ENCODE peak calls at places on chromosomes 16 and 17, in seven cellular contexts. One of them, this sample, is unnamed.

GRCh38 chr17:15479697-15480096 is 12.3 kb upstream of the CDRT4 start:
- DNase-seq in activated CD4-positive, alpha-beta memory T cell treated with anti-CD3 and anti-CD28 coated beads, Interleukin-2, amount 10 ng/mL, durations not matched to agents 7 days and 5 days: no peak
- DNase-seq in AG04450: no peak
- DNase-seq in H54: no peak
- DNase-seq in NCI-H2081: no peak
- DNase-seq in neural progenitor cell: no peak
- DNase-seq in stimulated activated CD8-positive, alpha-beta memory T cell treated with anti-CD3 and anti-CD28 coated beads, Interleukin-12 subunit alpha, Interleukin-12 subunit beta, amount 100 ng/mL, for 4 hours: no peak
- DNase-seq in this sample: no peak

GRCh38 chr17:63433746-63434591 is 12.1 kb downstream of the CYB561 start:
- DNase-seq in activated CD4-positive, alpha-beta memory T cell treated with anti-CD3 and anti-CD28 coated beads, Interleukin-2, amount 10 ng/mL, durations not matched to agents 7 days and 5 days: no peak
- DNase-seq in AG04450: peak; percentile 82
- DNase-seq in H54: peak; percentile 97
- DNase-seq in NCI-H2081: no peak
- DNase-seq in neural progenitor cell: no peak
- DNase-seq in stimulated activated CD8-positive, alpha-beta memory T cell treated with anti-CD3 and anti-CD28 coated beads, Interleukin-12 subunit alpha, Interleukin-12 subunit beta, amount 100 ng/mL, for 4 hours: no peak
- DNase-seq in this sample: no peak

GRCh38 chr17:36934759-36935630 is 2.3 kb upstream of the LHX1 start:
- DNase-seq in activated CD4-positive, alpha-beta memory T cell treated with anti-CD3 and anti-CD28 coated beads, Interleukin-2, amount 10 ng/mL, durations not matched to agents 7 days and 5 days: no peak
- DNase-seq in AG04450: no peak
- DNase-seq in H54: no peak
- DNase-seq in NCI-H2081: no peak
- DNase-seq in neural progenitor cell: peak; percentile 85
- DNase-seq in stimulated activated CD8-positive, alpha-beta memory T cell treated with anti-CD3 and anti-CD28 coated beads, Interleukin-12 subunit alpha, Interleukin-12 subunit beta, amount 100 ng/mL, for 4 hours: no peak
- DNase-seq in this sample: no peak

GRCh38 chr16:56869513-56870270 is 4.7 kb downstream of the SLC12A3 start:
- DNase-seq in activated CD4-positive, alpha-beta memory T cell treated with anti-CD3 and anti-CD28 coated beads, Interleukin-2, amount 10 ng/mL, durations not matched to agents 7 days and 5 days: peak; percentile 58
- DNase-seq in AG04450: no peak
- DNase-seq in H54: peak; percentile 62
- DNase-seq in NCI-H2081: no peak
- DNase-seq in neural progenitor cell: peak; percentile 26
- DNase-seq in stimulated activated CD8-positive, alpha-beta memory T cell treated with anti-CD3 and anti-CD28 coated beads, Interleukin-12 subunit alpha, Interleukin-12 subunit beta, amount 100 ng/mL, for 4 hours: no peak
- DNase-seq in this sample: no peak

GRCh38 chr17:986322-986929 is 6.8 kb upstream of the NXN start:
- DNase-seq in activated CD4-positive, alpha-beta memory T cell treated with anti-CD3 and anti-CD28 coated beads, Interleukin-2, amount 10 ng/mL, durations not matched to agents 7 days and 5 days: no peak
- DNase-seq in AG04450: no peak
- DNase-seq in H54: no peak
- DNase-seq in NCI-H2081: no peak
- DNase-seq in neural progenitor cell: no peak
- DNase-seq in stimulated activated CD8-positive, alpha-beta memory T cell treated with anti-CD3 and anti-CD28 coated beads, Interleukin-12 subunit alpha, Interleukin-12 subunit beta, amount 100 ng/mL, for 4 hours: no peak
- DNase-seq in this sample: no peak

GRCh38 chr16:11296706-11297491 is 15.8 kb upstream of the PRM1 start:
- DNase-seq in activated CD4-positive, alpha-beta memory T cell treated with anti-CD3 and anti-CD28 coated beads, Interleukin-2, amount 10 ng/mL, durations not matched to agents 7 days and 5 days: no peak
- DNase-seq in AG04450: no peak
- DNase-seq in H54: no peak
- DNase-seq in NCI-H2081: no peak
- DNase-seq in neural progenitor cell: no peak
- DNase-seq in stimulated activated CD8-positive, alpha-beta memory T cell treated with anti-CD3 and anti-CD28 coated beads, Interleukin-12 subunit alpha, Interleukin-12 subunit beta, amount 100 ng/mL, for 4 hours: no peak
- DNase-seq in this sample: no peak

GRCh38 chr16:79047337-79047736 is 553.2 kb downstream of the MAF start:
- DNase-seq in activated CD4-positive, alpha-beta memory T cell treated with anti-CD3 and anti-CD28 coated beads, Interleukin-2, amount 10 ng/mL, durations not matched to agents 7 days and 5 days: peak; percentile 29
- DNase-seq in AG04450: no peak
- DNase-seq in H54: no peak
- DNase-seq in NCI-H2081: no peak
- DNase-seq in neural progenitor cell: no peak
- DNase-seq in stimulated activated CD8-positive, alpha-beta memory T cell treated with anti-CD3 and anti-CD28 coated beads, Interleukin-12 subunit alpha, Interleukin-12 subunit beta, amount 100 ng/mL, for 4 hours: no peak
- DNase-seq in this sample: no peak

GRCh38 chr16:75754126-75754525 is 27.8 kb upstream of the CPHXL start:
- DNase-seq in activated CD4-positive, alpha-beta memory T cell treated with anti-CD3 and anti-CD28 coated beads, Interleukin-2, amount 10 ng/mL, durations not matched to agents 7 days and 5 days: no peak
- DNase-seq in AG04450: peak; percentile 15
- DNase-seq in H54: no peak
- DNase-seq in NCI-H2081: no peak
- DNase-seq in neural progenitor cell: no peak
- DNase-seq in stimulated activated CD8-positive, alpha-beta memory T cell treated with anti-CD3 and anti-CD28 coated beads, Interleukin-12 subunit alpha, Interleukin-12 subunit beta, amount 100 ng/mL, for 4 hours: no peak
- DNase-seq in this sample: no peak

GRCh38 chr17:76468634-76469010 is 1.2 kb downstream of the AANAT start:
- DNase-seq in activated CD4-positive, alpha-beta memory T cell treated with anti-CD3 and anti-CD28 coated beads, Interleukin-2, amount 10 ng/mL, durations not matched to agents 7 days and 5 days: no peak
- DNase-seq in AG04450: no peak
- DNase-seq in H54: no peak
- DNase-seq in NCI-H2081: no peak
- DNase-seq in neural progenitor cell: no peak
- DNase-seq in stimulated activated CD8-positive, alpha-beta memory T cell treated with anti-CD3 and anti-CD28 coated beads, Interleukin-12 subunit alpha, Interleukin-12 subunit beta, amount 100 ng/mL, for 4 hours: no peak
- DNase-seq in this sample: no peak

GRCh38 chr16:56415849-56416248 is 9.5 kb downstream of the AMFR start:
- DNase-seq in activated CD4-positive, alpha-beta memory T cell treated with anti-CD3 and anti-CD28 coated beads, Interleukin-2, amount 10 ng/mL, durations not matched to agents 7 days and 5 days: no peak
- DNase-seq in AG04450: no peak
- DNase-seq in H54: no peak
- DNase-seq in NCI-H2081: no peak
- DNase-seq in neural progenitor cell: no peak
- DNase-seq in stimulated activated CD8-positive, alpha-beta memory T cell treated with anti-CD3 and anti-CD28 coated beads, Interleukin-12 subunit alpha, Interleukin-12 subunit beta, amount 100 ng/mL, for 4 hours: no peak
- DNase-seq in this sample: no peak

GRCh38 chr17:33404070-33404770 is 111.1 kb upstream of the ASIC2 start:
- DNase-seq in activated CD4-positive, alpha-beta memory T cell treated with anti-CD3 and anti-CD28 coated beads, Interleukin-2, amount 10 ng/mL, durations not matched to agents 7 days and 5 days: no peak
- DNase-seq in AG04450: no peak
- DNase-seq in H54: no peak
- DNase-seq in NCI-H2081: no peak
- DNase-seq in neural progenitor cell: no peak
- DNase-seq in stimulated activated CD8-positive, alpha-beta memory T cell treated with anti-CD3 and anti-CD28 coated beads, Interleukin-12 subunit alpha, Interleukin-12 subunit beta, amount 100 ng/mL, for 4 hours: no peak
- DNase-seq in this sample: no peak

GRCh38 chr16:68311316-68311620 is 449 bp downstream of the PRMT7 start:
- DNase-seq in activated CD4-positive, alpha-beta memory T cell treated with anti-CD3 and anti-CD28 coated beads, Interleukin-2, amount 10 ng/mL, durations not matched to agents 7 days and 5 days: no peak
- DNase-seq in AG04450: no peak
- DNase-seq in H54: no peak
- DNase-seq in NCI-H2081: no peak
- DNase-seq in neural progenitor cell: no peak
- DNase-seq in stimulated activated CD8-positive, alpha-beta memory T cell treated with anti-CD3 and anti-CD28 coated beads, Interleukin-12 subunit alpha, Interleukin-12 subunit beta, amount 100 ng/mL, for 4 hours: no peak
- DNase-seq in this sample: peak; percentile 38

GRCh38 chr17:48841395-48841831 is 10.6 kb downstream of the CALCOCO2 start:
- DNase-seq in activated CD4-positive, alpha-beta memory T cell treated with anti-CD3 and anti-CD28 coated beads, Interleukin-2, amount 10 ng/mL, durations not matched to agents 7 days and 5 days: peak; percentile 61
- DNase-seq in AG04450: peak; percentile 10
- DNase-seq in H54: no peak
- DNase-seq in NCI-H2081: no peak
- DNase-seq in neural progenitor cell: no peak
- DNase-seq in stimulated activated CD8-positive, alpha-beta memory T cell treated with anti-CD3 and anti-CD28 coated beads, Interleukin-12 subunit alpha, Interleukin-12 subunit beta, amount 100 ng/mL, for 4 hours: no peak
- DNase-seq in this sample: no peak

GRCh38 chr17:28193241-28193640 is 125.8 kb upstream of the TMEM97 start:
- DNase-seq in activated CD4-positive, alpha-beta memory T cell treated with anti-CD3 and anti-CD28 coated beads, Interleukin-2, amount 10 ng/mL, durations not matched to agents 7 days and 5 days: no peak
- DNase-seq in AG04450: no peak
- DNase-seq in H54: no peak
- DNase-seq in NCI-H2081: no peak
- DNase-seq in neural progenitor cell: no peak
- DNase-seq in stimulated activated CD8-positive, alpha-beta memory T cell treated with anti-CD3 and anti-CD28 coated beads, Interleukin-12 subunit alpha, Interleukin-12 subunit beta, amount 100 ng/mL, for 4 hours: no peak
- DNase-seq in this sample: no peak

GRCh38 chr17:21131090-21131616 is 4.4 kb downstream of the DHRS7B start:
- DNase-seq in activated CD4-positive, alpha-beta memory T cell treated with anti-CD3 and anti-CD28 coated beads, Interleukin-2, amount 10 ng/mL, durations not matched to agents 7 days and 5 days: no peak
- DNase-seq in AG04450: no peak
- DNase-seq in H54: no peak
- DNase-seq in NCI-H2081: no peak
- DNase-seq in neural progenitor cell: no peak
- DNase-seq in stimulated activated CD8-positive, alpha-beta memory T cell treated with anti-CD3 and anti-CD28 coated beads, Interleukin-12 subunit alpha, Interleukin-12 subunit beta, amount 100 ng/mL, for 4 hours: no peak
- DNase-seq in this sample: no peak

GRCh38 chr16:83603981-83604570 is 203.7 kb upstream of the HSBP1 start:
- DNase-seq in activated CD4-positive, alpha-beta memory T cell treated with anti-CD3 and anti-CD28 coated beads, Interleukin-2, amount 10 ng/mL, durations not matched to agents 7 days and 5 days: no peak
- DNase-seq in AG04450: no peak
- DNase-seq in H54: no peak
- DNase-seq in NCI-H2081: no peak
- DNase-seq in neural progenitor cell: no peak
- DNase-seq in stimulated activated CD8-positive, alpha-beta memory T cell treated with anti-CD3 and anti-CD28 coated beads, Interleukin-12 subunit alpha, Interleukin-12 subunit beta, amount 100 ng/mL, for 4 hours: no peak
- DNase-seq in this sample: no peak

GRCh38 chr17:55645361-55645760 is 77.3 kb downstream of the TMEM100 start:
- DNase-seq in activated CD4-positive, alpha-beta memory T cell treated with anti-CD3 and anti-CD28 coated beads, Interleukin-2, amount 10 ng/mL, durations not matched to agents 7 days and 5 days: no peak
- DNase-seq in AG04450: no peak
- DNase-seq in H54: no peak
- DNase-seq in NCI-H2081: no peak
- DNase-seq in neural progenitor cell: no peak
- DNase-seq in stimulated activated CD8-positive, alpha-beta memory T cell treated with anti-CD3 and anti-CD28 coated beads, Interleukin-12 subunit alpha, Interleukin-12 subunit beta, amount 100 ng/mL, for 4 hours: no peak
- DNase-seq in this sample: no peak

GRCh38 chr17:2023692-2024571 is 1.2 kb downstream of the RTN4RL1 start:
- DNase-seq in activated CD4-positive, alpha-beta memory T cell treated with anti-CD3 and anti-CD28 coated beads, Interleukin-2, amount 10 ng/mL, durations not matched to agents 7 days and 5 days: peak; percentile 29
- DNase-seq in AG04450: no peak
- DNase-seq in H54: no peak
- DNase-seq in NCI-H2081: no peak
- DNase-seq in neural progenitor cell: peak; percentile 99
- DNase-seq in stimulated activated CD8-positive, alpha-beta memory T cell treated with anti-CD3 and anti-CD28 coated beads, Interleukin-12 subunit alpha, Interleukin-12 subunit beta, amount 100 ng/mL, for 4 hours: no peak
- DNase-seq in this sample: no peak

GRCh38 chr16:54208262-54208661 is 78.3 kb downstream of the IRX3 start:
- DNase-seq in activated CD4-positive, alpha-beta memory T cell treated with anti-CD3 and anti-CD28 coated beads, Interleukin-2, amount 10 ng/mL, durations not matched to agents 7 days and 5 days: no peak
- DNase-seq in AG04450: no peak
- DNase-seq in H54: no peak
- DNase-seq in NCI-H2081: no peak
- DNase-seq in neural progenitor cell: peak; percentile 37
- DNase-seq in stimulated activated CD8-positive, alpha-beta memory T cell treated with anti-CD3 and anti-CD28 coated beads, Interleukin-12 subunit alpha, Interleukin-12 subunit beta, amount 100 ng/mL, for 4 hours: no peak
- DNase-seq in this sample: no peak

GRCh38 chr16:89545831-89546574 is 14.5 kb upstream of the RPL13 start:
- DNase-seq in activated CD4-positive, alpha-beta memory T cell treated with anti-CD3 and anti-CD28 coated beads, Interleukin-2, amount 10 ng/mL, durations not matched to agents 7 days and 5 days: no peak
- DNase-seq in AG04450: no peak
- DNase-seq in H54: no peak
- DNase-seq in NCI-H2081: no peak
- DNase-seq in neural progenitor cell: no peak
- DNase-seq in stimulated activated CD8-positive, alpha-beta memory T cell treated with anti-CD3 and anti-CD28 coated beads, Interleukin-12 subunit alpha, Interleukin-12 subunit beta, amount 100 ng/mL, for 4 hours: no peak
- DNase-seq in this sample: no peak

GRCh38 chr17:80832266-80832676 is 159.4 kb upstream of the CHMP6 start:
- DNase-seq in activated CD4-positive, alpha-beta memory T cell treated with anti-CD3 and anti-CD28 coated beads, Interleukin-2, amount 10 ng/mL, durations not matched to agents 7 days and 5 days: no peak
- DNase-seq in AG04450: peak; percentile 36
- DNase-seq in H54: peak; percentile 78
- DNase-seq in NCI-H2081: peak; percentile 36
- DNase-seq in neural progenitor cell: peak; percentile 42
- DNase-seq in stimulated activated CD8-positive, alpha-beta memory T cell treated with anti-CD3 and anti-CD28 coated beads, Interleukin-12 subunit alpha, Interleukin-12 subunit beta, amount 100 ng/mL, for 4 hours: no peak
- DNase-seq in this sample: no peak

GRCh38 chr16:64962786-64963185 is 159.1 kb downstream of the CDH11 start:
- DNase-seq in activated CD4-positive, alpha-beta memory T cell treated with anti-CD3 and anti-CD28 coated beads, Interleukin-2, amount 10 ng/mL, durations not matched to agents 7 days and 5 days: no peak
- DNase-seq in AG04450: no peak
- DNase-seq in H54: no peak
- DNase-seq in NCI-H2081: no peak
- DNase-seq in neural progenitor cell: no peak
- DNase-seq in stimulated activated CD8-positive, alpha-beta memory T cell treated with anti-CD3 and anti-CD28 coated beads, Interleukin-12 subunit alpha, Interleukin-12 subunit beta, amount 100 ng/mL, for 4 hours: no peak
- DNase-seq in this sample: no peak

GRCh38 chr17:80063815-80064585 is 27.6 kb downstream of the CCDC40 start:
- DNase-seq in activated CD4-positive, alpha-beta memory T cell treated with anti-CD3 and anti-CD28 coated beads, Interleukin-2, amount 10 ng/mL, durations not matched to agents 7 days and 5 days: no peak
- DNase-seq in AG04450: peak; percentile 11
- DNase-seq in H54: peak; percentile 84
- DNase-seq in NCI-H2081: no peak
- DNase-seq in neural progenitor cell: no peak
- DNase-seq in stimulated activated CD8-positive, alpha-beta memory T cell treated with anti-CD3 and anti-CD28 coated beads, Interleukin-12 subunit alpha, Interleukin-12 subunit beta, amount 100 ng/mL, for 4 hours: no peak
- DNase-seq in this sample: no peak

GRCh38 chr17:40318835-40319332 is 9.9 kb downstream of the RARA start:
- DNase-seq in activated CD4-positive, alpha-beta memory T cell treated with anti-CD3 and anti-CD28 coated beads, Interleukin-2, amount 10 ng/mL, durations not matched to agents 7 days and 5 days: peak; percentile 32
- DNase-seq in AG04450: no peak
- DNase-seq in H54: no peak
- DNase-seq in NCI-H2081: no peak
- DNase-seq in neural progenitor cell: no peak
- DNase-seq in stimulated activated CD8-positive, alpha-beta memory T cell treated with anti-CD3 and anti-CD28 coated beads, Interleukin-12 subunit alpha, Interleukin-12 subunit beta, amount 100 ng/mL, for 4 hours: no peak
- DNase-seq in this sample: no peak

GRCh38 chr16:51756447-51757123 is 605.5 kb upstream of the SALL1 start:
- DNase-seq in activated CD4-positive, alpha-beta memory T cell treated with anti-CD3 and anti-CD28 coated beads, Interleukin-2, amount 10 ng/mL, durations not matched to agents 7 days and 5 days: no peak
- DNase-seq in AG04450: no peak
- DNase-seq in H54: no peak
- DNase-seq in NCI-H2081: no peak
- DNase-seq in neural progenitor cell: peak; percentile 33
- DNase-seq in stimulated activated CD8-positive, alpha-beta memory T cell treated with anti-CD3 and anti-CD28 coated beads, Interleukin-12 subunit alpha, Interleukin-12 subunit beta, amount 100 ng/mL, for 4 hours: no peak
- DNase-seq in this sample: no peak

GRCh38 chr17:21287703-21288449 is 3.4 kb downstream of the MAP2K3 start:
- DNase-seq in activated CD4-positive, alpha-beta memory T cell treated with anti-CD3 and anti-CD28 coated beads, Interleukin-2, amount 10 ng/mL, durations not matched to agents 7 days and 5 days: peak; percentile 96
- DNase-seq in AG04450: peak; percentile 84
- DNase-seq in H54: peak; percentile 92
- DNase-seq in NCI-H2081: peak; percentile 30
- DNase-seq in neural progenitor cell: no peak
- DNase-seq in stimulated activated CD8-positive, alpha-beta memory T cell treated with anti-CD3 and anti-CD28 coated beads, Interleukin-12 subunit alpha, Interleukin-12 subunit beta, amount 100 ng/mL, for 4 hours: peak; percentile 96
- DNase-seq in this sample: peak; percentile 96

GRCh38 chr16:71412270-71413160 is 29.3 kb downstream of the TLE7 start:
- DNase-seq in activated CD4-positive, alpha-beta memory T cell treated with anti-CD3 and anti-CD28 coated beads, Interleukin-2, amount 10 ng/mL, durations not matched to agents 7 days and 5 days: peak; percentile 61
- DNase-seq in AG04450: peak; percentile 34
- DNase-seq in H54: peak; percentile 77
- DNase-seq in NCI-H2081: peak; percentile 72
- DNase-seq in neural progenitor cell: peak; percentile 92
- DNase-seq in stimulated activated CD8-positive, alpha-beta memory T cell treated with anti-CD3 and anti-CD28 coated beads, Interleukin-12 subunit alpha, Interleukin-12 subunit beta, amount 100 ng/mL, for 4 hours: peak; percentile 24
- DNase-seq in this sample: peak; percentile 48